ENCODE peak calls at places on chromosomes 7 and 10, in seven cellular contexts. Q is IMR-90; U is nephron progenitor cell; H is CD8-positive, alpha-beta memory T cell; A is activated CD4-positive, alpha-beta T cell treated with anti-CD3 and anti-CD28 coated beads for 36 hours; C is NCI-H1105 treated with DMSO at 0.1 percent for 48 hours; D is Kasumi-1. V is an unnamed sample.

GRCh38 chr7:158651968-158652555 is 52.5 kb downstream of the NCAPG2 start:
- DNase-seq in H (no peak), U (peak; percentile 14), C (no peak), D (no peak), Q (no peak), A (peak; percentile 14), V (no peak)

GRCh38 chr7:101867265-101867664 is 49.8 kb downstream of the CUX1 start:
- DNase-seq in D (no peak), H (no peak), C (no peak), Q (no peak), A (no peak), U (no peak), V (no peak)

GRCh38 chr10:32318476-32318896 is 28.5 kb downstream of the EPC1 start:
- DNase-seq in U (no peak), Q (no peak), C (no peak), A (peak; percentile 38), H (no peak), D (no peak), V (no peak)

GRCh38 chr10:132858121-132859081 is 72.5 kb upstream of the NKX6-2 start:
- DNase-seq in H (no peak), U (no peak), D (no peak), C (no peak), A (no peak), Q (no peak), V (peak; percentile 67)

GRCh38 chr7:139297795-139298194 is 43.3 kb upstream of the FMC1 start:
- DNase-seq in D (no peak), A (no peak), C (no peak), U (no peak), Q (peak; percentile 2), H (no peak), V (no peak)

GRCh38 chr10:8283986-8284385 is 229.5 kb downstream of the GATA3 start:
- DNase-seq in D (no peak), Q (no peak), A (no peak), H (no peak), C (no peak), U (no peak), V (no peak)

GRCh38 chr7:112204072-112204775 is 2.0 kb downstream of the DOCK4 start:
- DNase-seq in C (peak; percentile 21), U (peak; percentile 16), Q (no peak), A (peak; percentile 9), H (no peak), D (no peak), V (no peak)

GRCh38 chr7:155284496-155285274 is 13.0 kb upstream of the INSIG1 start:
- DNase-seq in Q (no peak), U (no peak), H (no peak), A (no peak), C (no peak), D (no peak), V (no peak)

GRCh38 chr10:33129181-33129928 is 171.3 kb upstream of the ITGB1 start:
- DNase-seq in H (no peak), Q (peak; percentile 95), C (no peak), A (no peak), D (no peak), U (no peak), V (no peak)

GRCh38 chr7:56218510-56218909 is 102.3 kb upstream of the NUPR2 start:
- DNase-seq in Q (no peak), H (no peak), A (no peak), D (no peak), U (no peak), C (peak; percentile 54), V (no peak)

GRCh38 chr7:34849163-34849960 is 187.9 kb downstream of the DPY19L1 start:
- DNase-seq in U (no peak), H (no peak), Q (no peak), A (no peak), D (no peak), C (no peak), V (no peak)

GRCh38 chr7:74380720-74381119 is 73.0 kb upstream of the GTF2IRD1 start:
- DNase-seq in C (no peak), D (no peak), A (no peak), H (no peak), U (no peak), Q (no peak), V (no peak)

GRCh38 chr10:84375011-84375410 is 46.6 kb downstream of the CCSER2 start:
- DNase-seq in U (peak; percentile 19), A (peak; percentile 53), D (peak; percentile 80), H (no peak), Q (peak; percentile 69), C (peak; percentile 42), V (no peak)

GRCh38 chr10:91681361-91682276 is 48.7 kb upstream of the PPP1R3C start:
- DNase-seq in H (no peak), D (no peak), C (peak; percentile 48), A (peak; percentile 35), U (no peak), Q (no peak), V (no peak)

GRCh38 chr10:11875183-11875498 is 52.0 kb downstream of the PROSER2 start:
- DNase-seq in U (no peak), C (no peak), Q (peak; percentile 6), H (no peak), A (no peak), D (peak; percentile 81), V (no peak)

GRCh38 chr7:103487419-103487818 is 41.4 kb upstream of the SLC26A5 start:
- DNase-seq in C (no peak), H (no peak), U (no peak), D (no peak), Q (no peak), A (no peak), V (no peak)

GRCh38 chr10:78407009-78407711 is 373.5 kb downstream of the RPS24 start:
- DNase-seq in D (no peak), H (no peak), C (peak; percentile 84), U (peak; percentile 95), A (peak; percentile 83), Q (peak; percentile 93), V (peak; percentile 88)

GRCh38 chr10:133164816-133165555 is 5.0 kb downstream of the KNDC1 start:
- DNase-seq in Q (no peak), H (no peak), U (no peak), C (no peak), D (no peak), A (no peak), V (no peak)

GRCh38 chr7:24963218-24963617 is 16.8 kb downstream of the OSBPL3 start:
- DNase-seq in U (no peak), D (peak; percentile 56), A (peak; percentile 55), Q (peak; percentile 32), C (no peak), H (no peak), V (no peak)

GRCh38 chr7:134632937-134633540 is 13.6 kb upstream of the BPGM start:
- DNase-seq in C (peak; percentile 31), H (no peak), A (peak; percentile 49), U (peak; percentile 12), Q (peak; percentile 69), D (peak; percentile 70), V (no peak)

GRCh38 chr10:113326160-113327111 is 226.4 kb upstream of the HABP2 start:
- DNase-seq in U (no peak), H (no peak), C (no peak), D (peak; percentile 75), Q (peak; percentile 81), A (peak; percentile 71), V (no peak)

GRCh38 chr10:1659221-1659791 is 78.0 kb downstream of the ADARB2 start:
- DNase-seq in Q (no peak), U (no peak), D (no peak), H (no peak), C (no peak), A (no peak), V (no peak)

GRCh38 chr7:65254061-65254460 is 119.6 kb upstream of the ZNF92 start:
- DNase-seq in D (no peak), H (no peak), Q (no peak), U (no peak), A (no peak), C (no peak), V (no peak)

GRCh38 chr10:25530306-25530705 is 355.5 kb downstream of the GPR158 start:
- DNase-seq in A (no peak), H (no peak), D (no peak), Q (no peak), C (no peak), U (no peak), V (no peak)

GRCh38 chr7:14419554-14419953 is 430.1 kb upstream of the ETV1 start:
- DNase-seq in H (no peak), C (no peak), Q (no peak), D (no peak), A (no peak), U (no peak), V (no peak)

GRCh38 chr10:510415-510881 is 179.0 kb downstream of the DIP2C start:
- DNase-seq in D (no peak), C (peak; percentile 92), H (no peak), U (no peak), A (no peak), Q (peak; percentile 16), V (no peak)

GRCh38 chr7:140924019-140924820 is 509 bp downstream of the BRAF start:
- DNase-seq in D (peak; percentile 51), U (peak; percentile 85), A (peak; percentile 79), C (peak; percentile 62), Q (peak; percentile 68), H (peak; percentile 68), V (peak; percentile 84)

GRCh38 chr7:46664458-46664857 is 743.4 kb upstream of the IGFBP3 start:
- DNase-seq in C (no peak), H (no peak), A (no peak), D (no peak), U (no peak), Q (no peak), V (no peak)

GRCh38 chr10:64011871-64012714 is 490.9 kb downstream of the REEP3 start:
- DNase-seq in H (no peak), A (no peak), U (no peak), C (no peak), Q (no peak), D (no peak), V (no peak)

GRCh38 chr7:5752663-5753062 is 28.8 kb downstream of the RNF216 start:
- DNase-seq in C (no peak), H (no peak), A (no peak), Q (peak; percentile 26), D (no peak), U (no peak), V (no peak)

GRCh38 chr10:63819753-63820347 is 298.6 kb downstream of the REEP3 start:
- DNase-seq in H (no peak), U (peak; percentile 79), A (peak; percentile 56), C (peak; percentile 28), Q (peak; percentile 62), D (peak; percentile 69), V (no peak)

GRCh38 chr10:70586348-70586930 is 16.1 kb downstream of the PRF1 start:
- DNase-seq in C (no peak), Q (no peak), A (no peak), U (no peak), H (no peak), D (no peak), V (no peak)

GRCh38 chr7:35695628-35695888 is 623 bp upstream of the HERPUD2 start:
- DNase-seq in U (no peak), Q (no peak), D (peak; percentile 53), H (peak; percentile 6), A (peak; percentile 52), C (no peak), V (no peak)

GRCh38 chr10:128152741-128153583 is 26.7 kb upstream of the MKI67 start:
- DNase-seq in Q (no peak), D (no peak), A (no peak), C (no peak), H (no peak), U (peak; percentile 30), V (no peak)

GRCh38 chr10:4082851-4083250 is 297.8 kb upstream of the KLF6 start:
- DNase-seq in D (no peak), H (no peak), U (no peak), C (no peak), A (no peak), Q (no peak), V (no peak)